ENCODE peak calls at places on chromosome 11, in nine cellular contexts. H is adrenal gland, O is neural progenitor cell, T is fibroblast of mammary gland, L is NB4, G is GM06990, I is tibial artery, A is ovary, Z is upper lobe of right lung. S is an unnamed sample.

GRCh38 chr11:104657083-104657482 is 241.2 kb downstream of the CASP12 start:
- DNase-seq in T (no peak), Z (no peak), L (no peak), A (no peak), G (no peak), O (no peak), H (no peak), I (no peak), S (no peak)

GRCh38 chr11:9142732-9143131 is 51.3 kb upstream of the SCUBE2 start:
- DNase-seq in I (no peak), H (peak), A (no peak), G (no peak), T (no peak), Z (no peak), L (no peak), O (no peak), S (no peak)

GRCh38 chr11:22920939-22921565 is 60.8 kb upstream of the CCDC179 start:
- DNase-seq in H (peak), Z (no peak), T (peak), A (no peak), I (no peak), O (peak), L (peak), G (no peak), S (peak)

GRCh38 chr11:124170801-124171586 is 12.2 kb upstream of the OR10D3 start:
- DNase-seq in O (no peak), L (no peak), T (no peak), A (no peak), G (no peak), Z (no peak), H (no peak), I (no peak), S (no peak)

GRCh38 chr11:116366451-116366850 is 406.3 kb downstream of the BUD13 start:
- DNase-seq in G (no peak), O (no peak), Z (no peak), H (no peak), T (no peak), A (no peak), L (no peak), I (no peak), S (no peak)

GRCh38 chr11:8689726-8690255 is 7.2 kb downstream of the RPL27A start:
- DNase-seq in T (peak), G (no peak), Z (no peak), O (no peak), I (no peak), A (no peak), L (no peak), H (no peak), S (no peak)

GRCh38 chr11:32829157-32829679 is 509 bp upstream of the PRRG4 start:
- DNase-seq in I (no peak), A (no peak), H (no peak), O (no peak), G (no peak), T (no peak), Z (no peak), L (no peak), S (no peak)

GRCh38 chr11:4890279-4890678 is 8.6 kb downstream of the OR51T1 start:
- DNase-seq in H (no peak), O (no peak), Z (no peak), L (peak), I (no peak), T (no peak), G (no peak), A (no peak), S (no peak)

GRCh38 chr11:13051257-13051656 is 42.1 kb downstream of the RASSF10 start:
- DNase-seq in A (no peak), T (peak), L (no peak), Z (no peak), I (no peak), H (no peak), O (no peak), G (no peak), S (no peak)

GRCh38 chr11:16612801-16613400 is 125.5 kb upstream of the C11orf58 start:
- DNase-seq in O (peak), Z (no peak), G (no peak), H (no peak), L (no peak), I (no peak), A (no peak), T (no peak), S (no peak)

GRCh38 chr11:34204396-34205279 is 99.2 kb downstream of the NAT10 start:
- DNase-seq in G (no peak), I (no peak), A (no peak), H (no peak), Z (no peak), O (no peak), T (no peak), L (no peak), S (peak)

GRCh38 chr11:105054723-105055492 is 9.8 kb upstream of the CARD16 start:
- DNase-seq in I (no peak), T (no peak), H (no peak), A (no peak), G (no peak), Z (no peak), L (peak), O (no peak), S (no peak)

GRCh38 chr11:74325649-74326645 is 14.5 kb upstream of the P4HA3 start:
- DNase-seq in T (peak), A (peak), O (no peak), L (no peak), I (peak), G (no peak), Z (peak), H (peak), S (no peak)

GRCh38 chr11:86790073-86790727 is 10.1 kb upstream of the PRSS23 start:
- DNase-seq in I (no peak), L (no peak), T (no peak), G (no peak), Z (no peak), H (no peak), O (no peak), A (no peak), S (no peak)

GRCh38 chr11:86784247-86784681 is 16.1 kb upstream of the PRSS23 start:
- DNase-seq in T (peak), A (no peak), G (no peak), O (no peak), I (no peak), Z (no peak), H (no peak), L (no peak), S (no peak)

GRCh38 chr11:86785576-86785975 is 14.8 kb upstream of the PRSS23 start:
- DNase-seq in L (no peak), G (no peak), A (no peak), I (no peak), T (no peak), Z (no peak), O (no peak), H (no peak), S (no peak)

GRCh38 chr11:86787018-86787417 is 13.3 kb upstream of the PRSS23 start:
- DNase-seq in Z (no peak), T (no peak), G (no peak), H (no peak), O (no peak), L (no peak), A (no peak), I (no peak), S (no peak)

GRCh38 chr11:86787651-86788050 is 12.7 kb upstream of the PRSS23 start:
- DNase-seq in L (no peak), H (no peak), Z (no peak), G (no peak), I (no peak), A (no peak), O (no peak), T (no peak), S (no peak)
- TF ChIP-seq CTCF in L (no peak), H (no peak), Z (no peak), G (no peak), I (no peak), A (no peak), O (no peak), T (no peak), S (no peak)

GRCh38 chr11:46202696-46203391 is 74.6 kb upstream of the CREB3L1 start:
- DNase-seq in O (no peak), Z (no peak), I (no peak), G (no peak), H (no peak), T (no peak), A (no peak), L (no peak), S (no peak)
- TF ChIP-seq CTCF in O (no peak), Z (no peak), I (no peak), G (no peak), H (no peak), T (no peak), A (no peak), L (no peak), S (no peak)

DNA sequence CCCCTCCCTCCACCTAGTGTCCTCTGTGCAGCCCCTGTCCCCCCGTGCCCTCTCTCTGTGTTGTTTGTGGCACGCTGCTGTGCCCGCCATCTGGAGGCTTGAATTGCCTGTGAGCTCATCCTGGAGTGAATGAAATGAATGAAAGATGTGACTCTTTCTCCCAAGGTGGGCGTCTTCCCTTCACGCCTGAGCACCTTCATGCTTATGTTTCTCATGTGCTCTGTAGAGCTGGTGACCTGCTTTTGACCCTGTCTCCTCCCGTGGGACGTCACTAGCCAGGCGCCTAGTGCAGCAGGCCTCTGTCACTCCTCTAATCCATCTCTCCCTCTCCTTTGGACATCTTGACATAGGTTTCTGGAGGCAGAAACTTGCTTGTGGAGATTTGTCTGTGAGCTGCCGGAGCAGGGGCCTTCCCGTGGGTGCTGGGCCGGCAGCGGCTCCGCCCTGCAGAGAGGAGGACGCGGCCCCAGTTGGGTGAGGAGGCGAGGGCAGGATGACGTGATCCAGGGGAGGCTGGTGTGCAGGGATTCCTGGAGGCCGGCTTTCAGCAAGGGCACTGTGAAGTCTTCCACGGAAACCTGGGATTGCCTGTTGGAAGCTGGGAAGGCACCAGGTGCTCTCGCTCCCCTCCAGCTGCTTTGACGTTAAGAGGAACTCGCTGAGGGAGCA is 40.6 kb downstream of the MUC6 start:
- DNase-seq in I (no peak), A (no peak), L (no peak), H (no peak), T (peak), O (peak), G (peak), Z (no peak), S (no peak)
- TF ChIP-seq CTCF in I (no peak), A (no peak), L (no peak), H (no peak), T (no peak), O (no peak), G (no peak), Z (no peak), S (no peak)

GRCh38 chr11:95507794-95508193 is 276.8 kb upstream of the SESN3 start:
- DNase-seq in L (peak), G (no peak), Z (no peak), T (no peak), I (no peak), A (no peak), O (no peak), H (no peak), S (no peak)
- TF ChIP-seq CTCF in L (peak), G (no peak), Z (no peak), T (peak), I (peak), A (no peak), O (peak), H (no peak), S (no peak)

DNA sequence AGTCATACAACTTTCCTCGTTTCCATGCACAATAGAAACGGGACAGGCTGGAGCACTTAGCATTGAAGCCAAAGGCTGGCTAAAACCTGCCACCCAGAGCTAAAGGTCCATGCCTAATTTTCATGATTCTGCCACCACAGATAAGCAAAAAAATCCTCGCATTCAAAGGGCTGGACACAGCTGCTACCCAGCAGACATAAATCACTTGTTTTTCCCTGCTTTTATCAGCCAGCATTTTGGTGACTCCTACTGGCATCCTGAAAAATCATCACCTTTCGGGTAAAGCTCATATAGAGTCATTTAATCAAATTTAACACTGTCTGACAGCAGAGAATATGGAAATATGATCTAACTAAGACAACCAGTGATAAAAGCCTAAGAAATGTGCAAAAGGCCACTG is 37.9 kb downstream of the ALG9 start:
- DNase-seq in T (peak), Z (no peak), O (no peak), H (no peak), I (no peak), G (no peak), L (no peak), A (no peak), S (no peak)
- TF ChIP-seq CTCF in T (peak), Z (no peak), O (peak), H (no peak), I (no peak), G (no peak), L (no peak), A (no peak), S (no peak)

GRCh38 chr11:63920870-63921417 is 4.0 kb upstream of the RCOR2 start:
- DNase-seq in Z (no peak), L (no peak), I (no peak), O (peak), H (no peak), G (no peak), T (no peak), A (no peak), S (no peak)
- TF ChIP-seq CTCF in Z (peak), L (no peak), I (no peak), O (peak), H (peak), G (peak), T (peak), A (no peak), S (no peak)

GRCh38 chr11:77115181-77115611 is 12.6 kb downstream of the OMP start:
- DNase-seq in G (no peak), L (peak), A (no peak), T (no peak), I (no peak), O (no peak), Z (no peak), H (no peak), S (no peak)
- TF ChIP-seq CTCF in G (no peak), L (peak), A (no peak), T (no peak), I (no peak), O (peak), Z (no peak), H (no peak), S (no peak)

GRCh38 chr11:2870460-2870859 is 15.1 kb downstream of the CDKN1C start:
- DNase-seq in G (no peak), H (no peak), L (peak), O (no peak), T (no peak), A (no peak), I (no peak), Z (no peak), S (no peak)
- TF ChIP-seq CTCF in G (no peak), H (no peak), L (peak), O (peak), T (no peak), A (no peak), I (no peak), Z (no peak), S (no peak)

DNA sequence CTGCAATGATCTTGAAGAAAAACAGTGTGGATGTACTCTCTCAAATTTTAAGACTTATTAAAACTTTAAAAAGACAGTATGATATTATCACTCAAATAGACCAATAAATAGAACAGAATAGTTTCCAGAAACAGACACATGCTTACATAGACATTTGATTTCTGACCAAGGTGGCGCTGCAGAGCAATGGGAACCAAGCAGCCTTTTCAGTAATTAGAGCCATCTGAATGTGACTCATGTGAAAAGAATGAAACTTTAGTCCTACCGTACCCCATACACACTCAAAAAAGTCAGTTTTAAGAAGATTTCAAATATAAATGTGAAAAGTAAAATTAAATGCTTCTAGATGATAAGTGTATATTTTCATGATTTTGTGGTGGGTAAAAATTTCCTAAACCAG is 74.2 kb upstream of the MS4A8 start:
- DNase-seq in O (peak), T (peak), Z (no peak), I (no peak), A (no peak), L (peak), H (peak), G (no peak), S (peak)
- TF ChIP-seq CTCF in O (peak), T (peak), Z (peak), I (no peak), A (no peak), L (peak), H (peak), G (peak), S (no peak)